ENCODE peak calls at places on chromosome 16, in four cellular contexts. One of them, this sample, is unnamed.

GRCh38 chr16:81005644-81006471 is 827 bp downstream of the CMC2 start:
- DNase-seq in SK-N-SH: no peak
- DNase-seq in H1: no peak
- DNase-seq in K562: no peak
- DNase-seq in this sample: no peak

GRCh38 chr16:68242926-68243858 is 2.0 kb upstream of the PLA2G15 start:
- DNase-seq in SK-N-SH: no peak
- DNase-seq in H1: no peak
- DNase-seq in K562: no peak
- DNase-seq in this sample: no peak

GRCh38 chr16:87227651-87228015 is 89.6 kb downstream of the C16orf95 start:
- DNase-seq in H1: no peak
- DNase-seq in SK-N-SH: no peak
- DNase-seq in K562: no peak
- DNase-seq in this sample: no peak

GRCh38 chr16:47461598-47462266 is 601 bp downstream of the PHKB start:
- DNase-seq in SK-N-SH: peak
- DNase-seq in K562: peak
- DNase-seq in H1: no peak
- DNase-seq in this sample: no peak

GRCh38 chr16:22213801-22214200 is 7.7 kb downstream of the EEF2K start:
- DNase-seq in H1: no peak
- DNase-seq in K562: no peak
- DNase-seq in SK-N-SH: no peak
- DNase-seq in this sample: no peak

GRCh38 chr16:8928467-8928957 is 35.2 kb downstream of the USP7 start:
- DNase-seq in K562: no peak
- DNase-seq in SK-N-SH: no peak
- DNase-seq in H1: no peak
- DNase-seq in this sample: no peak

GRCh38 chr16:53865492-53865863 is 161.5 kb downstream of the FTO start:
- DNase-seq in H1: peak
- DNase-seq in SK-N-SH: no peak
- DNase-seq in K562: peak
- DNase-seq in this sample: no peak

GRCh38 chr16:53056528-53056881 is 1.7 kb downstream of the CHD9 start:
- DNase-seq in K562: peak
- DNase-seq in SK-N-SH: no peak
- DNase-seq in H1: no peak
- DNase-seq in this sample: no peak

GRCh38 chr16:54930034-54930938 is at the start of gene IRX5:
- DNase-seq in K562: peak
- DNase-seq in SK-N-SH: peak
- DNase-seq in H1: peak
- DNase-seq in this sample: peak

GRCh38 chr16:72856797-72857196 is 191.1 kb downstream of the ZFHX3 start:
- DNase-seq in K562: peak
- DNase-seq in H1: no peak
- DNase-seq in SK-N-SH: peak
- DNase-seq in this sample: peak

GRCh38 chr16:15983898-15984297 is 34.5 kb downstream of the ABCC1 start:
- DNase-seq in K562: no peak
- DNase-seq in SK-N-SH: no peak
- DNase-seq in H1: no peak
- DNase-seq in this sample: no peak

GRCh38 chr16:89412811-89413210 is 77.5 kb downstream of the ANKRD11 start:
- DNase-seq in K562: peak
- DNase-seq in SK-N-SH: peak
- DNase-seq in H1: no peak
- DNase-seq in this sample: no peak

GRCh38 chr16:74480150-74481029 is 59.1 kb upstream of the CLEC18B start:
- DNase-seq in H1: no peak
- DNase-seq in SK-N-SH: no peak
- DNase-seq in K562: peak
- DNase-seq in this sample: no peak

GRCh38 chr16:89793955-89794354 is 22.5 kb downstream of the FANCA start:
- DNase-seq in SK-N-SH: no peak
- DNase-seq in K562: no peak
- DNase-seq in H1: no peak
- DNase-seq in this sample: no peak

GRCh38 chr16:53282975-53283946 is 151.0 kb upstream of the RBL2 start:
- DNase-seq in SK-N-SH: peak
- DNase-seq in K562: peak
- DNase-seq in H1: no peak
- DNase-seq in this sample: no peak

GRCh38 chr16:88504489-88505404 is 51.7 kb downstream of the ZFPM1 start:
- DNase-seq in SK-N-SH: no peak
- DNase-seq in K562: no peak
- DNase-seq in H1: no peak
- DNase-seq in this sample: no peak

GRCh38 chr16:7839568-7839967 is 506.9 kb downstream of the RBFOX1 start:
- DNase-seq in K562: no peak
- DNase-seq in SK-N-SH: no peak
- DNase-seq in H1: no peak
- DNase-seq in this sample: no peak

GRCh38 chr16:86663691-86664517 is 85.6 kb downstream of the FOXL1 start:
- DNase-seq in SK-N-SH: no peak
- DNase-seq in K562: no peak
- DNase-seq in H1: no peak
- DNase-seq in this sample: no peak

GRCh38 chr16:81448154-81449131 is 3.8 kb downstream of the CMIP start:
- DNase-seq in SK-N-SH: no peak
- DNase-seq in H1: no peak
- DNase-seq in K562: no peak
- DNase-seq in this sample: no peak

GRCh38 chr16:14378131-14378551 is 251.9 kb downstream of the PARN start:
- DNase-seq in SK-N-SH: no peak
- DNase-seq in H1: no peak
- DNase-seq in K562: peak
- DNase-seq in this sample: no peak

GRCh38 chr16:26976913-26977312 is 89.8 kb upstream of the C16orf82 start:
- DNase-seq in SK-N-SH: no peak
- DNase-seq in K562: no peak
- DNase-seq in H1: no peak
- DNase-seq in this sample: no peak

GRCh38 chr16:63938661-63939060 is 1183.2 kb downstream of the CDH11 start:
- DNase-seq in SK-N-SH: no peak
- DNase-seq in K562: no peak
- DNase-seq in H1: no peak
- DNase-seq in this sample: no peak

GRCh38 chr16:19294156-19294649 is 8.7 kb downstream of the CLEC19A start:
- DNase-seq in K562: no peak
- DNase-seq in H1: no peak
- DNase-seq in SK-N-SH: no peak
- DNase-seq in this sample: no peak

GRCh38 chr16:27646811-27647210 is 96.9 kb downstream of the KATNIP start:
- DNase-seq in SK-N-SH: no peak
- DNase-seq in H1: no peak
- DNase-seq in K562: no peak
- DNase-seq in this sample: no peak

GRCh38 chr16:65054457-65054856 is 67.4 kb downstream of the CDH11 start:
- DNase-seq in K562: no peak
- DNase-seq in H1: no peak
- DNase-seq in SK-N-SH: no peak
- DNase-seq in this sample: no peak

GRCh38 chr16:29807426-29808218 is 1.3 kb downstream of the MAZ start:
- DNase-seq in K562: peak
- DNase-seq in H1: no peak
- DNase-seq in SK-N-SH: peak
- DNase-seq in this sample: peak

GRCh38 chr16:86966781-86967180 is 350.4 kb downstream of the C16orf95 start:
- DNase-seq in K562: no peak
- DNase-seq in SK-N-SH: no peak
- DNase-seq in H1: no peak
- DNase-seq in this sample: no peak

GRCh38 chr16:54059319-54059718 is 227.3 kb downstream of the IRX3 start:
- DNase-seq in SK-N-SH: peak
- DNase-seq in H1: no peak
- DNase-seq in K562: no peak
- DNase-seq in this sample: no peak

GRCh38 chr16:67260426-67261063 is 11.8 kb downstream of the SLC9A5 start:
- DNase-seq in SK-N-SH: peak
- DNase-seq in H1: no peak
- DNase-seq in K562: peak
- DNase-seq in this sample: no peak

GRCh38 chr16:27127293-27127692 is 60.6 kb downstream of the C16orf82 start:
- DNase-seq in H1: no peak
- DNase-seq in K562: no peak
- DNase-seq in SK-N-SH: no peak
- DNase-seq in this sample: no peak

GRCh38 chr16:84292032-84292431 is 2.6 kb upstream of the WFDC1 start:
- DNase-seq in H1: no peak
- DNase-seq in K562: no peak
- DNase-seq in SK-N-SH: no peak
- DNase-seq in this sample: no peak

GRCh38 chr16:28010671-28011070 is 52.8 kb downstream of the GSG1L start:
- DNase-seq in H1: no peak
- DNase-seq in K562: no peak
- DNase-seq in SK-N-SH: no peak
- DNase-seq in this sample: no peak

GRCh38 chr16:30758988-30759461 is 2.8 kb downstream of the CFAP119 start:
- DNase-seq in K562: no peak
- DNase-seq in H1: no peak
- DNase-seq in SK-N-SH: no peak
- DNase-seq in this sample: no peak

GRCh38 chr16:63312343-63312742 is 1276.1 kb upstream of the CDH8 start:
- DNase-seq in K562: no peak
- DNase-seq in SK-N-SH: peak
- DNase-seq in H1: no peak
- DNase-seq in this sample: no peak

GRCh38 chr16:87918866-87919680 is 17.3 kb downstream of the CA5A start:
- DNase-seq in SK-N-SH: no peak
- DNase-seq in H1: no peak
- DNase-seq in K562: no peak
- DNase-seq in this sample: no peak

GRCh38 chr16:14672403-14672971 is 21.6 kb downstream of the PLA2G10 start:
- DNase-seq in K562: peak
- DNase-seq in H1: no peak
- DNase-seq in SK-N-SH: no peak
- DNase-seq in this sample: no peak

DNA sequence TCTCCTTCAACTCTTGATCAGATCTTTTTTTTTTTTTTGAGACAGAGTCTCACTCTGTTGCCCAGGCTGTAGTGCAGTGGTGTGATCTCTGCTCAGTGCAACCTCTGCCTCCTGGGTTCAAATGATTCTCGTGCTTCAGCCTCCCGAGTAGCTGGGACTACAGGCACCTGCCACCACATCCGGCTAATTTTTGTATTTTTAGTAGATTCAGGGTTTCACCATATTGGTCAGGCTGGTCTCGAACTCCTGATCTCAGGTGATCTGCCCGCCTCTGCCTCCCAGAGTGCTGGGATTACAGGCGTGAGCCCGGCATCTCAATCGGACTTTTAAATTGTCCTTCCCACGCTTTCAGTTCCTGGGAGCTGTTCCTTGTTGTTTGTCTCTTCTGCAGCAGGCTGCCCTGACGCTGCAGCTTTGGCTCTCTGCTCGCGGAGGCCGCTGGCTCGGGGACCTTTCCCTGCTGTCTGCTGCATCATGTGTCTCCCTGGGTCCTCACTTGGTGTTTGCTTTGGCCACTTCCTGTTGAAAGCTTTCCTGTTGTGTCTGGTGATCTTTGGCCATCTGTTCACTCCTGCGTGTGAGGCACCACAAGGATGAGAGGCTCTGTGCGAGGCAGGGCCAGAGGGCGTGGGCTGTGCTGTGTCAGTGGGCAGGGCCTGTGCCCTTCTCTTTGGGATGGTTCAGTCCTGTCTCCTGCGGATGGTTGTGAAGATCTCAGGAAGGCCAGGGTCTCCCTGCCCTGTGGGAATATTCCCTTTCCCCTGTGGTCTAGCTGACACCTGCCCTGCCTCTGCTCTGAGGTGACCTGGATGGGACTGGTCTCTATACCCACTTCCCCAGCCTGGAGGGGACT is 18.4 kb upstream of the CAPN15 start:
- DNase-seq in SK-N-SH: peak
- DNase-seq in K562: no peak
- DNase-seq in H1: no peak
- DNase-seq in this sample: no peak
- TF ChIP-seq MAX in SK-N-SH: no peak
- TF ChIP-seq MAX in K562: no peak
- TF ChIP-seq MAX in H1: no peak
- TF ChIP-seq MAX in this sample: no peak

GRCh38 chr16:85476389-85476788 is 136.7 kb upstream of the GSE1 start:
- DNase-seq in K562: no peak
- DNase-seq in H1: no peak
- DNase-seq in SK-N-SH: no peak
- DNase-seq in this sample: no peak
- TF ChIP-seq TEAD4 in K562: no peak
- TF ChIP-seq TEAD4 in H1: no peak
- TF ChIP-seq TEAD4 in SK-N-SH: no peak
- TF ChIP-seq TEAD4 in this sample: no peak

DNA sequence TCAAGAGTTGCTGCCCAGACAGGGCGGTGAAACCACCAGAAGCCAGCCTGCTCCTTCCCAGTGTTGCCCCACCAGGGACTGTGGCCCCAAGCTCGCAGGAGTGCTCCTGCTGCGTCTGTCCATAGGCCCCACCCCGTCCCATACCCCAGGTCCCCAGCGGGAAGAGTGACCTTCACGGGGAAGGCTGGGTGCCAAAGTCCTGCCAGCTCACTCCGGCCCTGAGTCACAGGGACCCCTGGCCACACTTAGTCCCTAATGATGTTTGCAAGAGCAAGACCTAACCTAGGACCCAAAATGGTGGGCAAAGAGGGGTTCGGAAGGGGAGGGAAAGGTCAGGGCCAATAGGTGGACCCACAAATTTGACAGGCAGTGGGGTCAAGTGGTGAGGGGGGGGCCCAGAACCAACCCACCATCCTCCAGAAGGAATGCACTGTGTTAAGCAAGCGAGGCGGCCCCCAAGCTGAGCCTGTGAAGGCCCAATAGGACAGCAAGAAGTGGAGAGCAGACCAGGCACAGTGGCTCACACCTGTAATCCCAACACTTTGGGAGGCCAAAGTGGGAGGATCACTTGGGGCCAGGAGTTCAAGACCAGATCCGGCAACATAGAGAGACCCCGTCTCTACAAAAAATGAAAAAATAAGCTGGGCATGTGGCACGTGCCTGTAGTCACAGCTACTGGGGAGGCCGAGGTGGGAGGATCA is 3.3 kb downstream of the DOK4 start:
- DNase-seq in K562: no peak
- DNase-seq in SK-N-SH: no peak
- DNase-seq in H1: no peak
- DNase-seq in this sample: no peak
- TF ChIP-seq MAX in K562: no peak
- TF ChIP-seq MAX in SK-N-SH: no peak
- TF ChIP-seq MAX in H1: no peak
- TF ChIP-seq MAX in this sample: no peak

DNA sequence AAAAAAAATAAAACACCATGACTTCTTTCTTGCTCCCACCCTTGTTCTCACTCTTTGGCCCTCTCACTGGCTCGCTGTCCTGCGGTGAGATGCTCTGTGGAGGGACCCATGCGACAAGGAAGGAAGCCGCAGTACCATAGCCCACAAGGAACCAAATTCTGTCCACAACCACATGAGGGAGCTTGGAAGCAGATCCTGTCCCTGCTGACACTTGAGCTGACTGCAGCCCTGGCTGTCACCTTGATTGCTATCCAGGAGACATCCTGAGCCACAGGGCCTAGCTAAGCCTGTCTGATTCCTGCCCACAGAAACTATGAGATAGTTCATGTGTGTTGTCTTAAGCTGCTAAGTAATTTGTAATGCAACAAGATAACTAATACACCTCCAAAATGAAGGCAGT is 4.8 kb upstream of the MT2A start:
- DNase-seq in H1: no peak
- DNase-seq in SK-N-SH: peak
- DNase-seq in K562: peak
- DNase-seq in this sample: peak
- TF ChIP-seq TEAD4 in H1: no peak
- TF ChIP-seq TEAD4 in SK-N-SH: no peak
- TF ChIP-seq TEAD4 in K562: no peak
- TF ChIP-seq TEAD4 in this sample: no peak

This sample was measured in WTC11.